ENCODE peak calls at places on chromosomes 3 and 15, in seven cellular contexts. M, X, B, G, R, J and W are unnamed samples.

GRCh38 chr3:72538070-72538745 is 310.0 kb downstream of the SHQ1 start:
- DNase-seq in M (no peak), G (peak), X (no peak), B (no peak), R (no peak), J (no peak), W (no peak)

GRCh38 chr3:99172736-99173657 is 271.5 kb upstream of the DCBLD2 start:
- DNase-seq in G (peak), R (peak), J (no peak), M (peak), X (peak), B (peak), W (peak)

GRCh38 chr3:101284757-101285156 is 35.6 kb downstream of the IMPG2 start:
- DNase-seq in M (no peak), G (no peak), B (no peak), J (no peak), R (no peak), X (no peak), W (no peak)

GRCh38 chr3:14265246-14265962 is 86.8 kb downstream of the LSM3 start:
- DNase-seq in X (peak), J (no peak), G (no peak), B (no peak), R (peak), M (no peak), W (no peak)

GRCh38 chr3:125168711-125169410 is 43.7 kb downstream of the SLC12A8 start:
- DNase-seq in B (no peak), R (no peak), M (no peak), J (no peak), G (no peak), X (no peak), W (no peak)

GRCh38 chr15:72934006-72934405 is 118.3 kb upstream of the NEO1 start:
- DNase-seq in M (no peak), R (no peak), B (no peak), G (no peak), J (no peak), X (no peak), W (no peak)

GRCh38 chr15:95409924-95410323 is 920.6 kb upstream of the NR2F2 start:
- DNase-seq in R (no peak), J (no peak), X (peak), B (no peak), M (no peak), G (no peak), W (no peak)

GRCh38 chr3:191434036-191434435 is 26.9 kb upstream of the PYDC2 start:
- DNase-seq in M (no peak), R (no peak), G (no peak), X (no peak), B (no peak), J (no peak), W (no peak)

GRCh38 chr15:67189326-67190051 is 65.0 kb downstream of the AAGAB start:
- DNase-seq in R (no peak), J (no peak), X (no peak), B (no peak), M (no peak), G (no peak), W (no peak)

GRCh38 chr3:159786489-159787181 is 202.0 kb upstream of the IL12A start:
- DNase-seq in R (no peak), X (no peak), G (no peak), M (no peak), B (no peak), J (no peak), W (no peak)

GRCh38 chr3:159788987-159789386 is 199.6 kb upstream of the IL12A start:
- DNase-seq in G (no peak), X (no peak), J (no peak), B (no peak), M (no peak), R (no peak), W (peak)

GRCh38 chr3:159787794-159788205 is 200.8 kb upstream of the IL12A start:
- DNase-seq in R (peak), J (no peak), G (no peak), M (no peak), X (no peak), B (no peak), W (no peak)

GRCh38 chr3:159787191-159787590 is 201.4 kb upstream of the IL12A start:
- DNase-seq in X (no peak), G (no peak), B (no peak), M (peak), J (no peak), R (peak), W (no peak)

GRCh38 chr3:159788291-159788690 is 200.3 kb upstream of the IL12A start:
- DNase-seq in J (no peak), M (no peak), R (no peak), X (no peak), B (no peak), G (no peak), W (no peak)
- TF ChIP-seq JUND in J (no peak), M (no peak), R (no peak), X (no peak), B (no peak), G (no peak), W (no peak)

GRCh38 chr15:50225057-50225456 is 40.5 kb downstream of the HDC start:
- DNase-seq in R (no peak), M (no peak), B (no peak), X (no peak), J (no peak), G (no peak), W (no peak)
- TF ChIP-seq JUND in R (no peak), M (no peak), B (no peak), X (no peak), J (no peak), G (no peak), W (no peak)

GRCh38 chr15:64532515-64532914 is 72.1 kb downstream of the ZNF609 start:
- DNase-seq in M (no peak), R (no peak), J (no peak), G (no peak), B (no peak), X (no peak), W (no peak)
- TF ChIP-seq JUND in M (no peak), R (no peak), J (no peak), G (no peak), B (no peak), X (no peak), W (no peak)

GRCh38 chr15:62983956-62984355 is 58.6 kb upstream of the TPM1 start:
- DNase-seq in J (no peak), M (no peak), G (no peak), B (no peak), X (peak), R (no peak), W (no peak)
- TF ChIP-seq JUND in J (no peak), M (no peak), G (no peak), B (no peak), X (no peak), R (no peak), W (no peak)

GRCh38 chr3:52670621-52671521 is 14.8 kb downstream of the PBRM1 start:
- DNase-seq in X (peak), M (peak), R (peak), G (peak), J (no peak), B (no peak), W (no peak)
- TF ChIP-seq JUND in X (peak), M (peak), R (no peak), G (peak), J (no peak), B (peak), W (no peak)